ENCODE peak calls at places on chromosomes 6 and 20, in ten cellular contexts. One of them, this sample, is unnamed.

GRCh38 chr6:1316482-1317220 is 4.8 kb downstream of the FOXQ1 start:
- DNase-seq in hepatocyte: peak; percentile 48
- DNase-seq in IMR-90: no peak
- DNase-seq in psoas muscle: no peak
- DNase-seq in GM23338: peak; percentile 74
- DNase-seq in Karpas-422: no peak
- DNase-seq in astrocyte: no peak
- DNase-seq in CD4-positive, alpha-beta memory T cell: no peak
- DNase-seq in fibroblast of lung: no peak
- DNase-seq in PC-9: peak; percentile 46
- DNase-seq in this sample: no peak

GRCh38 chr6:100307561-100307960 is 157.2 kb downstream of the SIM1 start:
- DNase-seq in CD4-positive, alpha-beta memory T cell: no peak
- DNase-seq in hepatocyte: no peak
- DNase-seq in IMR-90: no peak
- DNase-seq in fibroblast of lung: no peak
- DNase-seq in PC-9: no peak
- DNase-seq in Karpas-422: no peak
- DNase-seq in GM23338: peak; percentile 23
- DNase-seq in psoas muscle: no peak
- DNase-seq in astrocyte: no peak
- DNase-seq in this sample: no peak

GRCh38 chr6:41789937-41790502 is 2.5 kb downstream of the TOMM6 start:
- DNase-seq in psoas muscle: no peak
- DNase-seq in astrocyte: no peak
- DNase-seq in fibroblast of lung: no peak
- DNase-seq in GM23338: no peak
- DNase-seq in CD4-positive, alpha-beta memory T cell: no peak
- DNase-seq in PC-9: no peak
- DNase-seq in hepatocyte: no peak
- DNase-seq in Karpas-422: no peak
- DNase-seq in IMR-90: no peak
- DNase-seq in this sample: no peak

GRCh38 chr6:170203212-170203611 is 87.7 kb downstream of the DLL1 start:
- DNase-seq in IMR-90: no peak
- DNase-seq in CD4-positive, alpha-beta memory T cell: no peak
- DNase-seq in fibroblast of lung: no peak
- DNase-seq in astrocyte: no peak
- DNase-seq in hepatocyte: no peak
- DNase-seq in PC-9: no peak
- DNase-seq in psoas muscle: no peak
- DNase-seq in Karpas-422: no peak
- DNase-seq in GM23338: no peak
- DNase-seq in this sample: no peak

GRCh38 chr6:5516036-5516435 is 254.7 kb downstream of the FARS2 start:
- DNase-seq in astrocyte: no peak
- DNase-seq in fibroblast of lung: no peak
- DNase-seq in Karpas-422: no peak
- DNase-seq in IMR-90: no peak
- DNase-seq in hepatocyte: no peak
- DNase-seq in GM23338: no peak
- DNase-seq in CD4-positive, alpha-beta memory T cell: no peak
- DNase-seq in PC-9: no peak
- DNase-seq in psoas muscle: no peak
- DNase-seq in this sample: no peak

GRCh38 chr6:39884696-39885095 is 49.6 kb downstream of the MOCS1 start:
- DNase-seq in fibroblast of lung: peak; percentile 93
- DNase-seq in astrocyte: peak; percentile 89
- DNase-seq in PC-9: no peak
- DNase-seq in psoas muscle: no peak
- DNase-seq in Karpas-422: no peak
- DNase-seq in CD4-positive, alpha-beta memory T cell: no peak
- DNase-seq in IMR-90: peak; percentile 82
- DNase-seq in hepatocyte: no peak
- DNase-seq in GM23338: no peak
- DNase-seq in this sample: no peak

GRCh38 chr20:36941403-36941835 is 10.1 kb downstream of the SAMHD1 start:
- DNase-seq in psoas muscle: no peak
- DNase-seq in IMR-90: no peak
- DNase-seq in fibroblast of lung: no peak
- DNase-seq in CD4-positive, alpha-beta memory T cell: no peak
- DNase-seq in Karpas-422: no peak
- DNase-seq in PC-9: peak; percentile 40
- DNase-seq in hepatocyte: no peak
- DNase-seq in astrocyte: no peak
- DNase-seq in GM23338: no peak
- DNase-seq in this sample: peak; percentile 32

GRCh38 chr6:38033442-38033982 is 214.0 kb downstream of the ZFAND3 start:
- DNase-seq in PC-9: no peak
- DNase-seq in Karpas-422: no peak
- DNase-seq in fibroblast of lung: no peak
- DNase-seq in astrocyte: no peak
- DNase-seq in hepatocyte: no peak
- DNase-seq in CD4-positive, alpha-beta memory T cell: no peak
- DNase-seq in GM23338: no peak
- DNase-seq in psoas muscle: no peak
- DNase-seq in IMR-90: no peak
- DNase-seq in this sample: no peak

GRCh38 chr6:109363753-109364152 is 18.5 kb downstream of the CD164 start:
- DNase-seq in Karpas-422: no peak
- DNase-seq in fibroblast of lung: no peak
- DNase-seq in IMR-90: no peak
- DNase-seq in PC-9: no peak
- DNase-seq in psoas muscle: no peak
- DNase-seq in GM23338: no peak
- DNase-seq in hepatocyte: no peak
- DNase-seq in astrocyte: no peak
- DNase-seq in CD4-positive, alpha-beta memory T cell: no peak
- DNase-seq in this sample: no peak

GRCh38 chr20:50918403-50918802 is 12.8 kb downstream of the ADNP start:
- DNase-seq in fibroblast of lung: peak; percentile 56
- DNase-seq in PC-9: no peak
- DNase-seq in IMR-90: peak; percentile 75
- DNase-seq in hepatocyte: no peak
- DNase-seq in astrocyte: peak; percentile 55
- DNase-seq in CD4-positive, alpha-beta memory T cell: no peak
- DNase-seq in psoas muscle: no peak
- DNase-seq in GM23338: no peak
- DNase-seq in Karpas-422: no peak
- DNase-seq in this sample: no peak

GRCh38 chr6:17423018-17423417 is 29.6 kb downstream of the CAP2 start:
- DNase-seq in psoas muscle: no peak
- DNase-seq in fibroblast of lung: peak; percentile 50
- DNase-seq in GM23338: no peak
- DNase-seq in PC-9: no peak
- DNase-seq in IMR-90: no peak
- DNase-seq in hepatocyte: no peak
- DNase-seq in CD4-positive, alpha-beta memory T cell: no peak
- DNase-seq in Karpas-422: no peak
- DNase-seq in astrocyte: peak; percentile 36
- DNase-seq in this sample: no peak

GRCh38 chr6:72941751-72942150 is 283.5 kb downstream of the KHDC1L start:
- DNase-seq in Karpas-422: no peak
- DNase-seq in astrocyte: no peak
- DNase-seq in psoas muscle: no peak
- DNase-seq in fibroblast of lung: no peak
- DNase-seq in CD4-positive, alpha-beta memory T cell: no peak
- DNase-seq in hepatocyte: no peak
- DNase-seq in PC-9: no peak
- DNase-seq in GM23338: no peak
- DNase-seq in IMR-90: no peak
- DNase-seq in this sample: no peak

DNA sequence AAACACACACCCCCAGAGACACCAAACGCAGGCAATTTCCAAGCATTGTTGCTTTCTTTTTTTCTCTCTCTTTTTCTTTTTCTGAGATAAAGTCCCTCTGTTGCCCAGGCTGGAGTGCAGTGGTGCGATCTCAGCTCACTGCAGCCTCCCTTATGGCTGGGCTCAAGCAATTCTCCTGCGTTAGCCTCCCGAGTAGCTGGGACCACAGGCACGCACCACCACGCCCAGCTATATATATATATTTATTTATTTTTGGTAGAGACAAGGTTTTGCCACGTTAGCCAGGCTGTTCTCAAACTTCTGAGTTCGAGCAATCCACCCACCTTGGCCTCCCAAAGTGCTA is 14.0 kb upstream of the SRSF3 start:
- DNase-seq in hepatocyte: no peak
- DNase-seq in fibroblast of lung: no peak
- DNase-seq in GM23338: no peak
- DNase-seq in CD4-positive, alpha-beta memory T cell: no peak
- DNase-seq in PC-9: no peak
- DNase-seq in psoas muscle: no peak
- DNase-seq in Karpas-422: no peak
- DNase-seq in IMR-90: no peak
- DNase-seq in astrocyte: no peak
- DNase-seq in this sample: no peak
- H3K4me1 ChIP-seq in hepatocyte: peaks cover 19% of the 10 kb centered on the region
- H3K4me1 ChIP-seq in fibroblast of lung: peaks cover 4% of the 10 kb centered on the region
- H3K4me1 ChIP-seq in GM23338: no peaks in the 10 kb centered on the region
- H3K4me1 ChIP-seq in CD4-positive, alpha-beta memory T cell: no peaks in the 10 kb centered on the region
- H3K4me1 ChIP-seq in PC-9: peaks cover 61% of the 10 kb centered on the region
- H3K4me1 ChIP-seq in psoas muscle: no peaks in the 10 kb centered on the region
- H3K4me1 ChIP-seq in Karpas-422: peaks cover 10% of the 10 kb centered on the region
- H3K4me1 ChIP-seq in IMR-90: peaks cover 13% of the 10 kb centered on the region
- H3K4me1 ChIP-seq in astrocyte: peaks cover 26% of the 10 kb centered on the region
- H3K4me1 ChIP-seq in this sample: no peaks in the 10 kb centered on the region

GRCh38 chr6:3157151-3157933 is at the start of gene TUBB2A:
- DNase-seq in astrocyte: peak; percentile 64
- DNase-seq in Karpas-422: peak; percentile 88
- DNase-seq in CD4-positive, alpha-beta memory T cell: peak; percentile 89
- DNase-seq in GM23338: peak; percentile 83
- DNase-seq in PC-9: peak; percentile 44
- DNase-seq in IMR-90: peak; percentile 78
- DNase-seq in hepatocyte: peak; percentile 96
- DNase-seq in fibroblast of lung: peak; percentile 78
- DNase-seq in psoas muscle: peak; percentile 93
- DNase-seq in this sample: peak; percentile 64
- H3K4me1 ChIP-seq in astrocyte: peaks cover 20% of the 10 kb centered on the region
- H3K4me1 ChIP-seq in Karpas-422: peaks cover 16% of the 10 kb centered on the region
- H3K4me1 ChIP-seq in CD4-positive, alpha-beta memory T cell: peaks cover 30% of the 10 kb centered on the region
- H3K4me1 ChIP-seq in GM23338: peaks cover 36% of the 10 kb centered on the region
- H3K4me1 ChIP-seq in PC-9: peaks cover 10% of the 10 kb centered on the region
- H3K4me1 ChIP-seq in IMR-90: peaks cover 2% of the 10 kb centered on the region
- H3K4me1 ChIP-seq in hepatocyte: peaks cover 21% of the 10 kb centered on the region
- H3K4me1 ChIP-seq in fibroblast of lung: no peaks in the 10 kb centered on the region
- H3K4me1 ChIP-seq in psoas muscle: no peaks in the 10 kb centered on the region
- H3K4me1 ChIP-seq in this sample: no peaks in the 10 kb centered on the region

DNA sequence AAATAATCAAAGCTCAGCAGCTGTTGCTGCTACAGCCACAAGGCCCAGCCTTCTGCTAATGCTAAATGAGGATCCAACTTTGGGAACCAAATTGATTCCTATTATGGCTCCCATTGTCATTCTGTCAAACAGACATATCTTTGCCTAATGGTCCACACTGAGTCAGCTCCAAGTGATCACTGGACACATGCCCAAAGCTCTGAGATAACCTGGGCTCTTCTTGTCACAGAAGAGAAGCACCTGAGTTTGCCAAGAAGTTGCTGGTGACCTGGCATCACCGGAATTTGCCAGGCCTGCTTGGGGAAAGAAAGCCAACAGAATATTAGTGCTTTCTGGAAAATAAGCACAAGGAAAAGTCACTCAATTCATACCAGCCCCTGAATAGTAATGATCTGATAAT is 5.8 kb downstream of the TNFRSF21 start:
- DNase-seq in PC-9: no peak
- DNase-seq in Karpas-422: no peak
- DNase-seq in CD4-positive, alpha-beta memory T cell: no peak
- DNase-seq in IMR-90: no peak
- DNase-seq in GM23338: no peak
- DNase-seq in fibroblast of lung: no peak
- DNase-seq in psoas muscle: no peak
- DNase-seq in hepatocyte: no peak
- DNase-seq in astrocyte: no peak
- DNase-seq in this sample: no peak
- H3K4me1 ChIP-seq in PC-9: peaks cover 79% of the 10 kb centered on the region
- H3K4me1 ChIP-seq in Karpas-422: no peaks in the 10 kb centered on the region
- H3K4me1 ChIP-seq in CD4-positive, alpha-beta memory T cell: peaks cover 5% of the 10 kb centered on the region
- H3K4me1 ChIP-seq in IMR-90: no peaks in the 10 kb centered on the region
- H3K4me1 ChIP-seq in GM23338: peaks cover 37% of the 10 kb centered on the region
- H3K4me1 ChIP-seq in fibroblast of lung: no peaks in the 10 kb centered on the region
- H3K4me1 ChIP-seq in psoas muscle: no peaks in the 10 kb centered on the region
- H3K4me1 ChIP-seq in hepatocyte: peaks cover 39% of the 10 kb centered on the region
- H3K4me1 ChIP-seq in astrocyte: peaks cover 18% of the 10 kb centered on the region
- H3K4me1 ChIP-seq in this sample: no peaks in the 10 kb centered on the region

GRCh38 chr20:15039088-15039762 is 701.8 kb upstream of the FLRT3 start:
- DNase-seq in Karpas-422: no peak
- DNase-seq in astrocyte: no peak
- DNase-seq in CD4-positive, alpha-beta memory T cell: no peak
- DNase-seq in PC-9: peak; percentile 85
- DNase-seq in fibroblast of lung: no peak
- DNase-seq in psoas muscle: no peak
- DNase-seq in GM23338: no peak
- DNase-seq in IMR-90: no peak
- DNase-seq in hepatocyte: no peak
- DNase-seq in this sample: no peak
- H3K4me1 ChIP-seq in Karpas-422: no peaks in the 10 kb centered on the region
- H3K4me1 ChIP-seq in astrocyte: no peaks in the 10 kb centered on the region
- H3K4me1 ChIP-seq in CD4-positive, alpha-beta memory T cell: no peaks in the 10 kb centered on the region
- H3K4me1 ChIP-seq in PC-9: peaks cover 17% of the 10 kb centered on the region
- H3K4me1 ChIP-seq in fibroblast of lung: no peaks in the 10 kb centered on the region
- H3K4me1 ChIP-seq in psoas muscle: no peaks in the 10 kb centered on the region
- H3K4me1 ChIP-seq in GM23338: no peaks in the 10 kb centered on the region
- H3K4me1 ChIP-seq in IMR-90: no peaks in the 10 kb centered on the region
- H3K4me1 ChIP-seq in hepatocyte: no peaks in the 10 kb centered on the region
- H3K4me1 ChIP-seq in this sample: no peaks in the 10 kb centered on the region

GRCh38 chr6:16334671-16335070 is 96.3 kb downstream of the GMPR start:
- DNase-seq in psoas muscle: peak; percentile 84
- DNase-seq in IMR-90: peak; percentile 94
- DNase-seq in fibroblast of lung: peak; percentile 87
- DNase-seq in PC-9: peak; percentile 34
- DNase-seq in Karpas-422: no peak
- DNase-seq in CD4-positive, alpha-beta memory T cell: no peak
- DNase-seq in GM23338: no peak
- DNase-seq in hepatocyte: peak; percentile 63
- DNase-seq in astrocyte: peak; percentile 82
- DNase-seq in this sample: peak; percentile 93
- H3K4me1 ChIP-seq in psoas muscle: peaks cover 78% of the 10 kb centered on the region
- H3K4me1 ChIP-seq in IMR-90: peaks cover 25% of the 10 kb centered on the region
- H3K4me1 ChIP-seq in fibroblast of lung: peaks cover 57% of the 10 kb centered on the region
- H3K4me1 ChIP-seq in PC-9: peaks cover 54% of the 10 kb centered on the region
- H3K4me1 ChIP-seq in Karpas-422: peaks cover 45% of the 10 kb centered on the region
- H3K4me1 ChIP-seq in CD4-positive, alpha-beta memory T cell: peaks cover 18% of the 10 kb centered on the region
- H3K4me1 ChIP-seq in GM23338: no peaks in the 10 kb centered on the region
- H3K4me1 ChIP-seq in hepatocyte: peaks cover 20% of the 10 kb centered on the region
- H3K4me1 ChIP-seq in astrocyte: peaks cover 57% of the 10 kb centered on the region
- H3K4me1 ChIP-seq in this sample: peaks cover 31% of the 10 kb centered on the region

This sample was measured in adrenal gland.